ENCODE peak calls at places on chromosomes 11 and 22, in six cellular contexts. One of them, this sample, is unnamed.

GRCh38 chr11:108685419-108686161 is 20.7 kb downstream of the DDX10 start:
- DNase-seq in K562: no peak
- DNase-seq in fibroblast of lung: no peak
- DNase-seq in mesenchymal stem cell: no peak
- DNase-seq in DND-41: no peak
- DNase-seq in PC-3: no peak
- DNase-seq in this sample: no peak

GRCh38 chr22:31253949-31254348 is 38.3 kb downstream of the PIK3IP1 start:
- DNase-seq in DND-41: no peak
- DNase-seq in fibroblast of lung: no peak
- DNase-seq in K562: no peak
- DNase-seq in mesenchymal stem cell: no peak
- DNase-seq in PC-3: no peak
- DNase-seq in this sample: no peak

GRCh38 chr22:27554106-27554814 is 247.3 kb downstream of the MN1 start:
- DNase-seq in mesenchymal stem cell: peak
- DNase-seq in DND-41: no peak
- DNase-seq in fibroblast of lung: peak
- DNase-seq in PC-3: peak
- DNase-seq in K562: no peak
- DNase-seq in this sample: peak

GRCh38 chr11:118321386-118322082 is 17.0 kb downstream of the CD3E start:
- DNase-seq in PC-3: peak
- DNase-seq in mesenchymal stem cell: peak
- DNase-seq in K562: no peak
- DNase-seq in fibroblast of lung: no peak
- DNase-seq in DND-41: no peak
- DNase-seq in this sample: no peak

GRCh38 chr11:83292709-83293435 is 6.7 kb upstream of the CCDC90B start:
- DNase-seq in PC-3: peak
- DNase-seq in mesenchymal stem cell: peak
- DNase-seq in DND-41: peak
- DNase-seq in fibroblast of lung: peak
- DNase-seq in K562: peak
- DNase-seq in this sample: peak

GRCh38 chr22:24536089-24536488 is 18.8 kb downstream of the GUCD1 start:
- DNase-seq in fibroblast of lung: no peak
- DNase-seq in mesenchymal stem cell: no peak
- DNase-seq in DND-41: no peak
- DNase-seq in K562: no peak
- DNase-seq in PC-3: no peak
- DNase-seq in this sample: no peak

GRCh38 chr11:63553759-63554158 is 9.4 kb downstream of the PLAAT2 start:
- DNase-seq in PC-3: peak
- DNase-seq in mesenchymal stem cell: no peak
- DNase-seq in fibroblast of lung: no peak
- DNase-seq in K562: no peak
- DNase-seq in DND-41: peak
- DNase-seq in this sample: peak

GRCh38 chr11:11395126-11395525 is 42.1 kb upstream of the CSNK2A3 start:
- DNase-seq in fibroblast of lung: no peak
- DNase-seq in DND-41: no peak
- DNase-seq in K562: no peak
- DNase-seq in PC-3: no peak
- DNase-seq in mesenchymal stem cell: no peak
- DNase-seq in this sample: no peak

GRCh38 chr11:36774603-36775002 is 176.6 kb upstream of the RAG2 start:
- DNase-seq in mesenchymal stem cell: peak
- DNase-seq in PC-3: peak
- DNase-seq in DND-41: no peak
- DNase-seq in K562: no peak
- DNase-seq in fibroblast of lung: peak
- DNase-seq in this sample: peak

GRCh38 chr22:49380095-49380827 is 447.4 kb downstream of the BRD1 start:
- DNase-seq in K562: no peak
- DNase-seq in PC-3: no peak
- DNase-seq in fibroblast of lung: no peak
- DNase-seq in mesenchymal stem cell: no peak
- DNase-seq in DND-41: no peak
- DNase-seq in this sample: no peak

GRCh38 chr11:76240666-76241065 is 34.4 kb upstream of the WNT11 start:
- DNase-seq in PC-3: no peak
- DNase-seq in K562: no peak
- DNase-seq in DND-41: no peak
- DNase-seq in mesenchymal stem cell: no peak
- DNase-seq in fibroblast of lung: no peak
- DNase-seq in this sample: no peak

GRCh38 chr22:37544955-37545702 is 15.2 kb upstream of the CDC42EP1 start:
- DNase-seq in fibroblast of lung: peak
- DNase-seq in K562: no peak
- DNase-seq in DND-41: peak
- DNase-seq in mesenchymal stem cell: peak
- DNase-seq in PC-3: peak
- DNase-seq in this sample: no peak

GRCh38 chr22:37202706-37203105 is 9.6 kb downstream of the SSTR3 start:
- DNase-seq in fibroblast of lung: no peak
- DNase-seq in K562: no peak
- DNase-seq in mesenchymal stem cell: no peak
- DNase-seq in DND-41: no peak
- DNase-seq in PC-3: no peak
- DNase-seq in this sample: no peak

GRCh38 chr22:20272174-20272573 is 4.1 kb upstream of the RTN4R start:
- DNase-seq in DND-41: no peak
- DNase-seq in PC-3: no peak
- DNase-seq in fibroblast of lung: no peak
- DNase-seq in mesenchymal stem cell: no peak
- DNase-seq in K562: no peak
- DNase-seq in this sample: no peak

GRCh38 chr11:2313051-2313951 is 11.5 kb downstream of the TSPAN32 start:
- DNase-seq in K562: peak
- DNase-seq in PC-3: no peak
- DNase-seq in DND-41: no peak
- DNase-seq in fibroblast of lung: no peak
- DNase-seq in mesenchymal stem cell: no peak
- DNase-seq in this sample: no peak

GRCh38 chr11:60127311-60127811 is 38.9 kb downstream of the MS4A2 start:
- DNase-seq in fibroblast of lung: no peak
- DNase-seq in DND-41: no peak
- DNase-seq in PC-3: peak
- DNase-seq in K562: no peak
- DNase-seq in mesenchymal stem cell: no peak
- DNase-seq in this sample: no peak

GRCh38 chr22:40024201-40025061 is 29.7 kb downstream of the FAM83F start:
- DNase-seq in fibroblast of lung: peak
- DNase-seq in PC-3: peak
- DNase-seq in DND-41: peak
- DNase-seq in mesenchymal stem cell: peak
- DNase-seq in K562: peak
- DNase-seq in this sample: peak

GRCh38 chr11:61173456-61173855 is 12.2 kb upstream of the VPS37C start:
- DNase-seq in fibroblast of lung: no peak
- DNase-seq in mesenchymal stem cell: no peak
- DNase-seq in PC-3: peak
- DNase-seq in DND-41: no peak
- DNase-seq in K562: peak
- DNase-seq in this sample: no peak

GRCh38 chr22:37896181-37896592 is 9.9 kb upstream of the MICALL1 start:
- DNase-seq in DND-41: peak
- DNase-seq in fibroblast of lung: no peak
- DNase-seq in PC-3: peak
- DNase-seq in K562: no peak
- DNase-seq in mesenchymal stem cell: peak
- DNase-seq in this sample: no peak

GRCh38 chr11:96390403-96390830 is 604 bp downstream of the JRKL start:
- DNase-seq in DND-41: no peak
- DNase-seq in PC-3: no peak
- DNase-seq in mesenchymal stem cell: peak
- DNase-seq in K562: peak
- DNase-seq in fibroblast of lung: peak
- DNase-seq in this sample: peak

GRCh38 chr11:72239296-72239848 is 4.6 kb downstream of the PHOX2A start:
- DNase-seq in PC-3: peak
- DNase-seq in mesenchymal stem cell: peak
- DNase-seq in K562: no peak
- DNase-seq in DND-41: no peak
- DNase-seq in fibroblast of lung: peak
- DNase-seq in this sample: peak

GRCh38 chr22:35708917-35709316 is 8.8 kb upstream of the APOL5 start:
- DNase-seq in fibroblast of lung: no peak
- DNase-seq in PC-3: no peak
- DNase-seq in DND-41: no peak
- DNase-seq in K562: no peak
- DNase-seq in mesenchymal stem cell: no peak
- DNase-seq in this sample: no peak

GRCh38 chr11:110972640-110973039 is 260.4 kb upstream of the ARHGAP20 start:
- DNase-seq in fibroblast of lung: peak
- DNase-seq in mesenchymal stem cell: peak
- DNase-seq in K562: no peak
- DNase-seq in PC-3: peak
- DNase-seq in DND-41: no peak
- DNase-seq in this sample: peak

GRCh38 chr11:65355776-65356393 is 1.3 kb downstream of the TIGD3 start:
- DNase-seq in PC-3: no peak
- DNase-seq in mesenchymal stem cell: peak
- DNase-seq in DND-41: no peak
- DNase-seq in fibroblast of lung: peak
- DNase-seq in K562: no peak
- DNase-seq in this sample: no peak

GRCh38 chr11:61963016-61963281 is 4.5 kb downstream of the FTH1 start:
- DNase-seq in K562: peak
- DNase-seq in mesenchymal stem cell: peak
- DNase-seq in fibroblast of lung: no peak
- DNase-seq in PC-3: no peak
- DNase-seq in DND-41: no peak
- DNase-seq in this sample: no peak

GRCh38 chr11:77151804-77152513 is 23.9 kb downstream of the MYO7A start:
- DNase-seq in K562: no peak
- DNase-seq in fibroblast of lung: no peak
- DNase-seq in DND-41: peak
- DNase-seq in PC-3: no peak
- DNase-seq in mesenchymal stem cell: no peak
- DNase-seq in this sample: peak

GRCh38 chr11:96207459-96208449 is 135.2 kb downstream of the MAML2 start:
- DNase-seq in PC-3: peak
- DNase-seq in K562: no peak
- DNase-seq in mesenchymal stem cell: peak
- DNase-seq in DND-41: peak
- DNase-seq in fibroblast of lung: no peak
- DNase-seq in this sample: no peak

GRCh38 chr11:119626197-119626909 is 102.6 kb downstream of the NECTIN1 start:
- DNase-seq in PC-3: no peak
- DNase-seq in DND-41: no peak
- DNase-seq in K562: no peak
- DNase-seq in fibroblast of lung: no peak
- DNase-seq in mesenchymal stem cell: no peak
- DNase-seq in this sample: no peak

GRCh38 chr22:49517721-49518120 is 310.0 kb downstream of the BRD1 start:
- DNase-seq in fibroblast of lung: no peak
- DNase-seq in K562: no peak
- DNase-seq in mesenchymal stem cell: no peak
- DNase-seq in PC-3: peak
- DNase-seq in DND-41: no peak
- DNase-seq in this sample: no peak

GRCh38 chr11:44319552-44320288 is 9.8 kb upstream of the ALX4 start:
- DNase-seq in PC-3: no peak
- DNase-seq in K562: peak
- DNase-seq in fibroblast of lung: no peak
- DNase-seq in mesenchymal stem cell: no peak
- DNase-seq in DND-41: no peak
- DNase-seq in this sample: no peak
- H3K4me3 ChIP-seq in PC-3: no peak
- H3K4me3 ChIP-seq in K562: peak
- H3K4me3 ChIP-seq in fibroblast of lung: no peak
- H3K4me3 ChIP-seq in mesenchymal stem cell: no peak
- H3K4me3 ChIP-seq in DND-41: no peak
- H3K4me3 ChIP-seq in this sample: no peak

DNA sequence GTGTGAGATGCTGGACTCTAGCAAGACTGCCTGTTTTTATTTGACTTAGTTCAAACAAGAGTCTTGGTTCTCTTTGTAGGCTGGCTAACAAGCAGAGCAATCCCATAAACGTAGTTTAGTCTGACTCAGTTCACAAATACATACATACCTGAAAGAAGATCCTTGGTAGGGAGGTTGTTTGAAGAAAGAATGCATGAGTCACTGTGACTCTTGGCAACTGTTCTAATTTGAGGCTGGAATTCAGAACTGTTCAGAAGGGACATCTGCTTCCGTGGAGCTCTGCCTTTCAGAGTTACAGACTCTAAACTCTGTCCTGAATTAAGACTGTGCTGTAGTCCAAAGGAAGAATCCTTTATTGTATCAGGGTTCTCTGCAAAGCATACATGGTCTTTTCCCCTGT is 32.2 kb downstream of the C2CD3 start:
- DNase-seq in K562: peak
- DNase-seq in mesenchymal stem cell: peak
- DNase-seq in fibroblast of lung: peak
- DNase-seq in DND-41: no peak
- DNase-seq in PC-3: peak
- DNase-seq in this sample: peak
- H3K9ac ChIP-seq in K562: no peak
- H3K9ac ChIP-seq in mesenchymal stem cell: peak
- H3K9ac ChIP-seq in fibroblast of lung: no peak
- H3K9ac ChIP-seq in DND-41: no peak
- H3K9ac ChIP-seq in PC-3: peak
- H3K9ac ChIP-seq in this sample: peak

GRCh38 chr11:47518212-47518959 is 34.5 kb downstream of the CELF1 start:
- DNase-seq in fibroblast of lung: no peak
- DNase-seq in PC-3: no peak
- DNase-seq in mesenchymal stem cell: no peak
- DNase-seq in K562: no peak
- DNase-seq in DND-41: no peak
- DNase-seq in this sample: no peak
- H3K4me2 ChIP-seq in fibroblast of lung: peak
- H3K4me2 ChIP-seq in PC-3: no peak
- H3K4me2 ChIP-seq in mesenchymal stem cell: no peak
- H3K4me2 ChIP-seq in K562: no peak
- H3K4me2 ChIP-seq in DND-41: no peak
- H3K4me2 ChIP-seq in this sample: no peak

DNA sequence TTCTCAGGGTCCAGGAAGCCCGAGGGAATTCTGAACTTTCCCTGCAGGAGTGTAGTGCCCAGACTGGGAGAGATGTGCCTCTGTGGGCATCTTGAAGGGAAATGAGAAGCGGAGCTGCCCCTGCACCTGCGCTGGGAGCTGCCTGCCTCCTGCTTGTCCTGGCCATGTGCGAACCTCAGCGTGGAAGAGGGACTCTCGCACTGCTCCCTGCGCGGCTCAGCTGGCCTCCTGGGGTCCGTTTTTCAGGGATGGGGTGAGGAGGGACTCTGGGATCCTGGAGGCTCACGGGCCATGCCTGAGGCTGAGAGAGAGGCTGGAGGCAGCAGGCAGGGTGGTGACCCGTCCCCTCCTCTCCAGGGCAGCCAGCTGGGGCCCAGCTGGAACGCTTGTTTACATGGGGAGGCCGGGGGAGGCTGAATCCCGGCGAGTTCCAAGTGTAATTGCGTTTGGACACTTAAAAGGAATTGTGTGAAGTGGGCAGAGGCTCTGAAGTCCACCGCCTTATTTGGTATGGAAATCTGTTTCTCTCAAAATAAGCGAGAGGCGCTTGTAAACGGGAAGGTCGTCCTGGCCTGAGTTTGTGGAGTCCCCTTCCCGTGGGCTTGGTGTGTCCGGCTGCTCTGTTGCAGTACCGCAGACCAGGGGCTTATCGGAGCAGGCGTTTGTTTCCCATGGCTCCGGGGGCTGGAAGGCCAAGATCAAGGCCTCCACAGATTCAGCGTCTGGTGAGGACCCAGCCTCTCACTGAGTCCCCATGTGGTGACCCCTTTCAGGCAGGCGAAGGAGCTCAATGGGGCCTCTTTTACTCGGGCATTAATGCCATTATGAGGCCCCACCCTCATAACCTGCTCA is 1.3 kb upstream of the MRGPRF start:
- DNase-seq in DND-41: no peak
- DNase-seq in PC-3: no peak
- DNase-seq in K562: no peak
- DNase-seq in fibroblast of lung: peak
- DNase-seq in mesenchymal stem cell: peak
- DNase-seq in this sample: no peak
- H3K4me3 ChIP-seq in DND-41: no peak
- H3K4me3 ChIP-seq in PC-3: no peak
- H3K4me3 ChIP-seq in K562: no peak
- H3K4me3 ChIP-seq in fibroblast of lung: peak
- H3K4me3 ChIP-seq in mesenchymal stem cell: no peak
- H3K4me3 ChIP-seq in this sample: no peak

This sample was measured in astrocyte.